ENCODE peak calls at places on chromosome X, in eight cellular contexts. One of them, this sample, is unnamed.

GRCh38 chrX:79975605-79976004 is 38.9 kb upstream of the TBX22 start:
- DNase-seq in Ammon's horn: no peak
- DNase-seq in putamen: no peak
- DNase-seq in ELR: no peak
- DNase-seq in lower lobe of right lung: no peak
- DNase-seq in T-helper 2 cell: no peak
- DNase-seq in IMR-90: no peak
- DNase-seq in suprapubic skin: no peak
- DNase-seq in this sample: no peak

GRCh38 chrX:41686788-41687187 is 2.0 kb upstream of the GPR34 start:
- DNase-seq in Ammon's horn: no peak
- DNase-seq in putamen: no peak
- DNase-seq in ELR: no peak
- DNase-seq in lower lobe of right lung: no peak
- DNase-seq in T-helper 2 cell: no peak
- DNase-seq in IMR-90: no peak
- DNase-seq in suprapubic skin: no peak
- DNase-seq in this sample: no peak

GRCh38 chrX:9907645-9908387 is 59.3 kb upstream of the CLDN34 start:
- DNase-seq in Ammon's horn: no peak
- DNase-seq in putamen: no peak
- DNase-seq in ELR: peak
- DNase-seq in lower lobe of right lung: no peak
- DNase-seq in T-helper 2 cell: no peak
- DNase-seq in IMR-90: peak
- DNase-seq in suprapubic skin: no peak
- DNase-seq in this sample: no peak

GRCh38 chrX:24789047-24789446 is 95.3 kb downstream of the POLA1 start:
- DNase-seq in Ammon's horn: no peak
- DNase-seq in putamen: no peak
- DNase-seq in ELR: no peak
- DNase-seq in lower lobe of right lung: no peak
- DNase-seq in T-helper 2 cell: no peak
- DNase-seq in IMR-90: no peak
- DNase-seq in suprapubic skin: no peak
- DNase-seq in this sample: no peak

GRCh38 chrX:105191878-105192277 is 28.6 kb downstream of the TEX13A start:
- DNase-seq in Ammon's horn: no peak
- DNase-seq in putamen: no peak
- DNase-seq in ELR: no peak
- DNase-seq in lower lobe of right lung: no peak
- DNase-seq in T-helper 2 cell: no peak
- DNase-seq in IMR-90: no peak
- DNase-seq in suprapubic skin: no peak
- DNase-seq in this sample: no peak

GRCh38 chrX:17591741-17592110 is 145.6 kb upstream of the SCML1 start:
- DNase-seq in Ammon's horn: no peak
- DNase-seq in putamen: no peak
- DNase-seq in ELR: peak
- DNase-seq in lower lobe of right lung: no peak
- DNase-seq in T-helper 2 cell: no peak
- DNase-seq in IMR-90: peak
- DNase-seq in suprapubic skin: no peak
- DNase-seq in this sample: no peak

GRCh38 chrX:39903937-39904336 is 193.8 kb downstream of the BCOR start:
- DNase-seq in Ammon's horn: no peak
- DNase-seq in putamen: no peak
- DNase-seq in ELR: peak
- DNase-seq in lower lobe of right lung: no peak
- DNase-seq in T-helper 2 cell: no peak
- DNase-seq in IMR-90: peak
- DNase-seq in suprapubic skin: no peak
- DNase-seq in this sample: no peak

GRCh38 chrX:40446927-40447326 is 133.8 kb upstream of the ATP6AP2 start:
- DNase-seq in Ammon's horn: no peak
- DNase-seq in putamen: no peak
- DNase-seq in ELR: no peak
- DNase-seq in lower lobe of right lung: no peak
- DNase-seq in T-helper 2 cell: no peak
- DNase-seq in IMR-90: no peak
- DNase-seq in suprapubic skin: no peak
- DNase-seq in this sample: peak

GRCh38 chrX:35890699-35891098 is 28.8 kb upstream of the CFAP47 start:
- DNase-seq in Ammon's horn: peak
- DNase-seq in putamen: peak
- DNase-seq in ELR: peak
- DNase-seq in lower lobe of right lung: no peak
- DNase-seq in T-helper 2 cell: no peak
- DNase-seq in IMR-90: peak
- DNase-seq in suprapubic skin: no peak
- DNase-seq in this sample: peak

GRCh38 chrX:34918856-34919255 is 23.7 kb upstream of the FAM47B start:
- DNase-seq in Ammon's horn: peak
- DNase-seq in putamen: no peak
- DNase-seq in ELR: peak
- DNase-seq in lower lobe of right lung: no peak
- DNase-seq in T-helper 2 cell: no peak
- DNase-seq in IMR-90: peak
- DNase-seq in suprapubic skin: no peak
- DNase-seq in this sample: no peak

GRCh38 chrX:113392355-113392754 is 551.7 kb upstream of the AMOT start:
- DNase-seq in Ammon's horn: no peak
- DNase-seq in putamen: no peak
- DNase-seq in ELR: no peak
- DNase-seq in lower lobe of right lung: no peak
- DNase-seq in T-helper 2 cell: no peak
- DNase-seq in IMR-90: no peak
- DNase-seq in suprapubic skin: no peak
- DNase-seq in this sample: no peak

GRCh38 chrX:115233497-115234219 is at the start of gene LRCH2:
- DNase-seq in Ammon's horn: peak
- DNase-seq in putamen: peak
- DNase-seq in ELR: peak
- DNase-seq in lower lobe of right lung: peak
- DNase-seq in T-helper 2 cell: no peak
- DNase-seq in IMR-90: peak
- DNase-seq in suprapubic skin: no peak
- DNase-seq in this sample: no peak